ENCODE peak calls at places on chromosomes 3 and 15, in four cellular contexts. Q is HepG2, S is H1, C is K562. W is an unnamed sample.

GRCh38 chr3:130345487-130346079 is at the start of gene COL6A5:
- DNase-seq in C (peak; percentile 11), S (peak; percentile 2), Q (no peak), W (no peak)

GRCh38 chr3:48798998-48799397 is 48.7 kb downstream of the PRKAR2A start:
- DNase-seq in S (no peak), C (no peak), Q (peak; percentile 16), W (peak; percentile 47)

GRCh38 chr15:74392402-74392876 is 25.0 kb upstream of the CYP11A1 start:
- DNase-seq in S (no peak), Q (no peak), C (peak; percentile 66), W (no peak)

GRCh38 chr3:107061466-107061865 is 315.8 kb upstream of the CCDC54 start:
- DNase-seq in Q (no peak), S (no peak), C (no peak), W (no peak)

GRCh38 chr3:184110316-184110725 is 13.5 kb downstream of the HTR3E start:
- DNase-seq in S (no peak), C (no peak), Q (peak; percentile 50), W (no peak)

GRCh38 chr3:104901396-104901795 is 465.3 kb upstream of the ALCAM start:
- DNase-seq in C (no peak), S (no peak), Q (no peak), W (peak; percentile 73)

GRCh38 chr15:62485170-62485720 is 320.2 kb upstream of the C2CD4B start:
- DNase-seq in Q (peak; percentile 42), C (no peak), S (no peak), W (no peak)

GRCh38 chr3:44924102-44925084 is 50.0 kb downstream of the TGM4 start:
- DNase-seq in Q (no peak), S (no peak), C (no peak), W (no peak)

GRCh38 chr3:193391902-193392301 is 13.3 kb upstream of the ATP13A5 start:
- DNase-seq in C (no peak), S (peak; percentile 10), Q (no peak), W (peak; percentile 4)

GRCh38 chr3:8653800-8654408 is 9.3 kb upstream of the SSUH2 start:
- DNase-seq in S (no peak), Q (peak; percentile 82), C (no peak), W (no peak)

GRCh38 chr3:54836876-54837275 is 91.0 kb downstream of the LRTM1 start:
- DNase-seq in C (no peak), S (no peak), Q (no peak), W (no peak)
- TF ChIP-seq JUN in C (no peak), S (no peak), Q (no peak), W (no peak)

DNA sequence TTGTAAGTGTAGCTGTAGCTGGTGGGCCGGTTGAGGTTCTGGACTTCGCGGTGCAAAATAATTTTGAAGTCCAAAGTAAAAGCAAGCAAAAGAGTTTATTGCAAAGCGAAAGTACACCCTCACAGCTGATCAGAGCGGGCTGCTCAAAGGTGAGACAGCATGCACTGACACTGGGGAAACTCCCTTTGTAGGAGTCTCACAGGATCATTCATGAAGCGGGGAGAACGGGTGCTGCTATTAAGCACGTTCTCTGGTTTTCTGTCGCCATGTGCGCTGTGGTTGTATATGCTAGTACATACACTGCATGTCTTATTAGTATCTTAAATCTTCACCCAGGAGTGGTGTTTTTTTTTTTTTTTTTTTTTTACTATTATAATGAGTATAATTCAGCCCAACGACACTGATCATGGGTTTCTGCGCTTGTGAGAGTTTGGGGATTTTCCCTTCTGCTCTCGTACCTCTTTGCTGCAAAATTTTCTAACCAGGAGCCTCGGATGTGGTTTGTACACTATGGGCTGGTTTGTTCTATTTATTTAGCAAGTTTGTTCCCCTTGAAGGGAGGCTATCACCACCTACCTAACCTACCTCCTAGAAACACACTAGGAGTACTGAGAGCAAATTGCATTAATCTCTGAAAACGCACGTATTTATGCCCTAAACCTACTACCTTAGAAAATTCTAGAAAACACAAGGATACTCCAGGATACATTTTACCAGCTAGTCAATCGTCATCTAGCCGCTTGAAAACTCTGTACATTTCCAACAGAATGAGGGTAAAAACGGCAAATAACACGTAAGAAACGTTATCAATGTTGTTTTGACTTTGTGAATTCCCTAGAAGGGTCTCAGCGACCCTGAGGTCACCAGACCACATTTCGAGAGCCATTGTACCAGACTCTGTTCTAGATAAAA is 1.3 kb upstream of the AP4E1 start:
- DNase-seq in C (peak; percentile 15), S (no peak), Q (peak; percentile 73), W (no peak)
- TF ChIP-seq POLR2AphosphoS5 in C (no peak), S (no peak), Q (peak; percentile 34), W (no peak)

GRCh38 chr3:71104586-71104985 is 478.9 kb downstream of the FOXP1 start:
- DNase-seq in Q (no peak), S (no peak), C (no peak), W (peak; percentile 18)

GRCh38 chr3:71102111-71103039 is 481.2 kb downstream of the FOXP1 start:
- DNase-seq in C (no peak), Q (no peak), S (no peak), W (peak; percentile 91)

GRCh38 chr3:71104090-71104489 is 479.4 kb downstream of the FOXP1 start:
- DNase-seq in S (no peak), C (no peak), Q (no peak), W (peak; percentile 59)

GRCh38 chr3:71101581-71101980 is 481.9 kb downstream of the FOXP1 start:
- DNase-seq in Q (no peak), C (no peak), S (no peak), W (peak; percentile 31)

GRCh38 chr3:71103430-71103881 is 480.1 kb downstream of the FOXP1 start:
- DNase-seq in C (no peak), S (no peak), Q (peak; percentile 40), W (peak; percentile 94)
- TF ChIP-seq JUN in C (no peak), S (no peak), Q (no peak), W (no peak)

GRCh38 chr3:126475411-126476114 is at the start of gene ZXDC:
- DNase-seq in Q (peak; percentile 82), C (peak; percentile 96), S (peak; percentile 81), W (peak; percentile 94)
- TF ChIP-seq POLR2AphosphoS5 in Q (peak; percentile 62), C (no peak), S (peak; percentile 70), W (peak; percentile 82)

GRCh38 chr15:70578196-70578595 is 185.2 kb downstream of the UACA start:
- DNase-seq in Q (no peak), S (no peak), C (no peak), W (no peak)

GRCh38 chr15:70579766-70580165 is 183.6 kb downstream of the UACA start:
- DNase-seq in S (no peak), Q (no peak), C (no peak), W (no peak)

GRCh38 chr15:70576276-70576675 is 187.1 kb downstream of the UACA start:
- DNase-seq in C (no peak), S (no peak), Q (no peak), W (no peak)

GRCh38 chr15:70575251-70576227 is 187.8 kb downstream of the UACA start:
- DNase-seq in S (no peak), Q (no peak), C (no peak), W (no peak)

DNA sequence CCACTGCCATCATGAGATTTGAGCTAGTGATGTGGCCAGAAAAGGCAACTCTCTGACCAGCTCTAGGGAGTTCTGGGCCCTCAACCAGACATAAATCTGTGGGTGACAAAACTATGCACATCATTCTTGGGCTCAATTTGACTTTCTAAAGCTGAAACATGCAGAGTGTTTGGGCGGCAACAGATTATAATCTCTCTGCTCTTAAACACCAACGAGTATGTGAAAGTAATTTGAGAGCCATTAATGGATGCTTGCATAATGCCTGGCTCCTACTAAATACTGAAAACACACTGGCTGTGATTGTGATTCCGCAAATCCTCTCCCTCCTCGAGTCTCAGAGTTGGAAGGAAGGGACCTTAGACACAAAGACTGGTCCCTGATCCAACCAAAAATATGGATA is 186.7 kb downstream of the UACA start:
- DNase-seq in Q (no peak), S (no peak), C (no peak), W (no peak)
- TF ChIP-seq JUN in Q (no peak), S (no peak), C (no peak), W (no peak)

GRCh38 chr3:109325109-109325508 is 8.8 kb upstream of the DPPA2 start:
- DNase-seq in C (no peak), S (no peak), Q (no peak), W (no peak)
- TF ChIP-seq POLR2AphosphoS5 in C (no peak), S (peak; percentile 83), Q (no peak), W (no peak)

DNA sequence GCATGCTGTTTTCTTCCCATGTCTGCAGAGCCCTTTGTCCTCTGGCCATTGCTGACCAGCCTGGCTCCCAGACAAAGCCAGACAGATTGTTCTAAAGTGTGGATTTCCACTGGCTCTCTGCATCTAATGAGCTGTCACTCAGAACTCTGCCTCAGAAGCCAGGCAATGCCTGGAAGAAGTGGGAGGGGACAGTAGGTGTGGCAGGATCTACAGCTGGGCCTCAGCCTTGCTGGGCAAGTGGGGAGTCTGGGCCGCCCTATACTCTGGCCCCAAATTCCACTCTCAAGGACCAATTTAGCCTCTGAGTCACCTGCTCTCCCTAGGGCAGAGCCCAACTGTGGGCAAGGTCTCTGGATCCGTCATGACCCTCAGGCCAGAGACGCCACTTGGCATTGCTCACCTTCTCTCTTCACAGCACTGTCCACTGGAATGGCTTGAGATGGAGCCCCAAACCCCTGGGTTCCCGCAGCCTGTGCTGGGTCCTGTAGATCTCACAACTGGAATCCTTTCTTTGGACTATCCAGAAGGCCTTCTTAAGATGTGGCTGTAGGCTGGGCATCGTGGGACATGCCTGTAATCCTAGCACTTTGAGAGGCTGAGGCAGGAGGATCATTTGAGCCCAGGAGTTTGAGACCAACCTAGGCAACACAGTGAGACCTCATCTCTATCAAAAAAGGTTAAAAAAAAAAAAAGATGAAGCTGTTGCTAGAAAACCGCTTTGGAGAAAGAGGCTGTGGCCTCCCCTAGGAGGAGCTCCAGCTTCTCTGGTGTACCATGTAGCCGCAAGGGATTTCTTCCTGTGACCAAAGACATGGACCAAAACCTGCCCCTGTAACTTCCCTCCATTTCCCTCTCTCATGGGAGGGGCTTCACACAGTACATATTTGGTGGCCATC is 23.6 kb upstream of the BUB1B start:
- DNase-seq in Q (no peak), S (no peak), C (no peak), W (no peak)
- TF ChIP-seq JUN in Q (no peak), S (no peak), C (no peak), W (no peak)

GRCh38 chr3:105907790-105908189 is 39.0 kb upstream of the CBLB start:
- DNase-seq in S (no peak), Q (no peak), C (no peak), W (no peak)

GRCh38 chr3:105916767-105917166 is 48.0 kb upstream of the CBLB start:
- DNase-seq in C (no peak), S (no peak), Q (no peak), W (no peak)

GRCh38 chr3:105912891-105913290 is 44.1 kb upstream of the CBLB start:
- DNase-seq in C (no peak), S (no peak), Q (no peak), W (no peak)

GRCh38 chr3:105915524-105915923 is 46.7 kb upstream of the CBLB start:
- DNase-seq in S (no peak), Q (no peak), C (no peak), W (peak; percentile 15)

GRCh38 chr3:105913616-105914015 is 44.8 kb upstream of the CBLB start:
- DNase-seq in Q (no peak), C (no peak), S (no peak), W (no peak)
- TF ChIP-seq POLR2AphosphoS5 in Q (no peak), C (no peak), S (no peak), W (no peak)

W was measured in endothelial cell of umbilical vein.